ENCODE peak calls at places on chromosomes 11 and 22, in four cellular contexts. D is IMR-90; I is iPS-NIHi11; R is activated T-cell treated with anti-CD3 and anti-CD28 coated beads, Interleukin-2, amount 50 U/mL, for 1 hour. B is an unnamed sample.

GRCh38 chr22:44369241-44369652 is 56.5 kb upstream of the SHISAL1 start:
- DNase-seq in I (peak; percentile 78), D (no peak), R (no peak), B (no peak)

GRCh38 chr11:34528072-34528471 is 14.5 kb upstream of the ELF5 start:
- DNase-seq in I (no peak), D (no peak), R (no peak), B (no peak)

GRCh38 chr11:62140302-62141110 is 16.7 kb downstream of the INCENP start:
- DNase-seq in R (no peak), D (no peak), I (no peak), B (no peak)

GRCh38 chr11:28674432-28675076 is 566.4 kb downstream of the METTL15 start:
- DNase-seq in D (peak; percentile 67), R (no peak), I (peak; percentile 54), B (peak; percentile 83)

GRCh38 chr11:9692696-9693095 is 28.8 kb downstream of the SWAP70 start:
- DNase-seq in D (no peak), R (no peak), I (no peak), B (no peak)

GRCh38 chr22:50620861-50621490 is 7.0 kb downstream of the ARSA start:
- DNase-seq in I (no peak), R (peak; percentile 63), D (no peak), B (no peak)

GRCh38 chr11:88152381-88152780 is 22.9 kb downstream of the RAB38 start:
- DNase-seq in I (no peak), D (peak; percentile 28), R (no peak), B (peak; percentile 5)

GRCh38 chr22:24319451-24319850 is 48.8 kb downstream of the SPECC1L start:
- DNase-seq in I (no peak), R (no peak), D (peak; percentile 74), B (peak; percentile 50)